ENCODE peak calls at places on chromosomes 11 and 22, in six cellular contexts. I, B, N, V, Z and T are unnamed samples.
A peak's percentile ranks its signal among the peaks of the same experiment; 100 is the strongest.

GRCh38 chr11:2559527-2560311 is 114.9 kb downstream of the KCNQ1 start:
- DNase-seq in I (no peak), B (no peak), N (peak; percentile 40), V (no peak), Z (no peak), T (no peak)

GRCh38 chr11:108112059-108112458 is 9.3 kb upstream of the ACAT1 start:
- DNase-seq in I (no peak), B (no peak), N (no peak), V (peak; percentile 31), Z (no peak), T (no peak)

GRCh38 chr11:6926208-6927029 is at the start of gene ZNF215:
- DNase-seq in I (peak; percentile 46), B (no peak), N (peak; percentile 97), V (peak; percentile 94), Z (peak; percentile 71), T (peak; percentile 83)

GRCh38 chr11:66970808-66971442 is 4.2 kb upstream of the C11orf86 start:
- DNase-seq in I (peak; percentile 30), B (no peak), N (no peak), V (peak; percentile 99), Z (peak; percentile 99), T (peak; percentile 96)

GRCh38 chr11:112401036-112401769 is 140.5 kb upstream of the PLET1 start:
- DNase-seq in I (no peak), B (no peak), N (no peak), V (peak; percentile 5), Z (no peak), T (no peak)

GRCh38 chr22:29306830-29307657 is 594 bp downstream of the GAS2L1 start:
- DNase-seq in I (peak; percentile 51), B (peak; percentile 29), N (peak; percentile 91), V (peak; percentile 82), Z (no peak), T (no peak)

GRCh38 chr11:63511349-63511748 is 5.5 kb downstream of the LGALS12 start:
- DNase-seq in I (no peak), B (no peak), N (no peak), V (no peak), Z (no peak), T (no peak)

GRCh38 chr11:5713695-5714094 is 22.6 kb upstream of the OR56B1 start:
- DNase-seq in I (no peak), B (no peak), N (no peak), V (no peak), Z (no peak), T (no peak)

GRCh38 chr11:66044757-66045156 is 4.2 kb downstream of the GAL3ST3 start:
- DNase-seq in I (no peak), B (no peak), N (no peak), V (no peak), Z (no peak), T (no peak)

GRCh38 chr11:14942735-14943134 is 29.4 kb downstream of the CALCA start:
- DNase-seq in I (no peak), B (no peak), N (no peak), V (no peak), Z (no peak), T (no peak)

GRCh38 chr11:8289426-8290047 is 25.9 kb upstream of the LMO1 start:
- DNase-seq in I (no peak), B (no peak), N (peak; percentile 46), V (no peak), Z (no peak), T (no peak)

GRCh38 chr11:61429346-61429690 is 457 bp downstream of the CPSF7 start:
- DNase-seq in I (peak; percentile 82), B (peak; percentile 42), N (peak; percentile 92), V (peak; percentile 72), Z (peak; percentile 26), T (no peak)

GRCh38 chr11:75520688-75521087 is 5.1 kb downstream of the GDPD5 start:
- DNase-seq in I (no peak), B (no peak), N (no peak), V (no peak), Z (no peak), T (no peak)

GRCh38 chr11:33567004-33567403 is 133.6 kb downstream of the C11orf91 start:
- DNase-seq in I (no peak), B (no peak), N (no peak), V (no peak), Z (no peak), T (no peak)

GRCh38 chr22:19035474-19036228 is 86.6 kb downstream of the DGCR2 start:
- DNase-seq in I (no peak), B (no peak), N (peak; percentile 90), V (no peak), Z (no peak), T (no peak)

GRCh38 chr11:23284626-23285025 is 424.4 kb upstream of the CCDC179 start:
- DNase-seq in I (no peak), B (no peak), N (no peak), V (peak; percentile 47), Z (peak; percentile 63), T (peak; percentile 7)

GRCh38 chr22:37126882-37127281 is 17.4 kb upstream of the TMPRSS6 start:
- DNase-seq in I (peak; percentile 44), B (no peak), N (peak; percentile 77), V (no peak), Z (no peak), T (no peak)

GRCh38 chr11:117473692-117474091 is 146.0 kb downstream of the CEP164 start:
- DNase-seq in I (no peak), B (no peak), N (peak; percentile 69), V (no peak), Z (no peak), T (no peak)

GRCh38 chr11:28793282-28793738 is 685.1 kb downstream of the METTL15 start:
- DNase-seq in I (no peak), B (no peak), N (peak; percentile 84), V (no peak), Z (no peak), T (no peak)

GRCh38 chr11:124738713-124739478 is 846 bp upstream of the NRGN start:
- DNase-seq in I (no peak), B (no peak), N (no peak), V (no peak), Z (no peak), T (no peak)

GRCh38 chr11:34754171-34754823 is 133.4 kb downstream of the EHF start:
- DNase-seq in I (no peak), B (no peak), N (no peak), V (no peak), Z (no peak), T (no peak)

GRCh38 chr11:6458352-6458751 is 15.4 kb downstream of the TRIM3 start:
- DNase-seq in I (no peak), B (no peak), N (no peak), V (no peak), Z (no peak), T (no peak)

GRCh38 chr11:122538060-122538459 is 117.5 kb upstream of the UBASH3B start:
- DNase-seq in I (no peak), B (no peak), N (no peak), V (no peak), Z (no peak), T (no peak)

GRCh38 chr22:36328635-36329216 is 59.0 kb downstream of the MYH9 start:
- DNase-seq in I (peak; percentile 70), B (no peak), N (no peak), V (peak; percentile 92), Z (no peak), T (peak; percentile 79)

GRCh38 chr11:67582026-67582425 is 1.6 kb upstream of the GSTP1 start:
- DNase-seq in I (no peak), B (no peak), N (no peak), V (no peak), Z (no peak), T (no peak)

GRCh38 chr22:19772673-19773469 is 12.3 kb downstream of the TBX1 start:
- DNase-seq in I (no peak), B (no peak), N (no peak), V (no peak), Z (no peak), T (no peak)

GRCh38 chr11:68009391-68010000 is 631 bp upstream of the ALDH3B1 start:
- DNase-seq in I (no peak), B (no peak), N (no peak), V (peak; percentile 38), Z (no peak), T (no peak)

GRCh38 chr11:85949798-85950197 is 94.6 kb downstream of the CCDC83 start:
- DNase-seq in I (no peak), B (no peak), N (no peak), V (no peak), Z (no peak), T (no peak)

GRCh38 chr11:107819361-107820014 is 39.1 kb downstream of the SLC35F2 start:
- DNase-seq in I (no peak), B (no peak), N (no peak), V (no peak), Z (no peak), T (no peak)

GRCh38 chr11:100692290-100692689 is 5.2 kb downstream of the ARHGAP42 start:
- DNase-seq in I (no peak), B (no peak), N (no peak), V (no peak), Z (no peak), T (no peak)

GRCh38 chr11:104333977-104334376 is 170.0 kb upstream of the PDGFD start:
- DNase-seq in I (peak; percentile 6), B (no peak), N (peak; percentile 69), V (peak; percentile 13), Z (no peak), T (no peak)

GRCh38 chr22:17540481-17540880 is 22.8 kb upstream of the SLC25A18 start:
- DNase-seq in I (peak; percentile 12), B (no peak), N (peak; percentile 78), V (no peak), Z (no peak), T (no peak)

GRCh38 chr22:41094036-41094435 is 1.6 kb downstream of the EP300 start:
- DNase-seq in I (no peak), B (no peak), N (no peak), V (peak; percentile 53), Z (no peak), T (no peak)

GRCh38 chr22:46049726-46050450 is 72.9 kb upstream of the WNT7B start:
- DNase-seq in I (no peak), B (no peak), N (peak; percentile 35), V (no peak), Z (no peak), T (no peak)

GRCh38 chr11:46917109-46918086 is 952 bp downstream of the LRP4 start:
- DNase-seq in I (no peak), B (no peak), N (peak; percentile 65), V (no peak), Z (no peak), T (no peak)

GRCh38 chr11:44348721-44349120 is 38.8 kb upstream of the ALX4 start:
- DNase-seq in I (no peak), B (no peak), N (no peak), V (no peak), Z (no peak), T (no peak)

GRCh38 chr22:17761145-17761488 is 13.2 kb downstream of the BID start:
- DNase-seq in I (no peak), B (no peak), N (no peak), V (no peak), Z (no peak), T (no peak)

GRCh38 chr11:131745405-131745804 is 375.0 kb downstream of the NTM start:
- DNase-seq in I (no peak), B (no peak), N (no peak), V (peak; percentile 76), Z (no peak), T (no peak)

GRCh38 chr11:111633248-111633647 is 31.0 kb downstream of the SIK2 start:
- DNase-seq in I (no peak), B (no peak), N (no peak), V (no peak), Z (no peak), T (no peak)